ENCODE peak calls at places on chromosomes 16 and 17, in five cellular contexts. One of them, this sample, is unnamed.

GRCh38 chr17:67221062-67221998 is 23.7 kb downstream of the HELZ start:
- DNase-seq in IMR-90: peak; percentile 33
- DNase-seq in esophagus squamous epithelium: no peak
- DNase-seq in effector memory CD4-positive, alpha-beta T cell: no peak
- DNase-seq in PC-9: no peak
- DNase-seq in this sample: peak; percentile 41

GRCh38 chr16:86398622-86399021 is 111.7 kb upstream of the FOXF1 start:
- DNase-seq in IMR-90: peak; percentile 94
- DNase-seq in effector memory CD4-positive, alpha-beta T cell: no peak
- DNase-seq in esophagus squamous epithelium: no peak
- DNase-seq in PC-9: no peak
- DNase-seq in this sample: no peak

GRCh38 chr17:43909537-43910231 is 2.3 kb upstream of the MPP2 start:
- DNase-seq in esophagus squamous epithelium: no peak
- DNase-seq in PC-9: no peak
- DNase-seq in effector memory CD4-positive, alpha-beta T cell: no peak
- DNase-seq in IMR-90: no peak
- DNase-seq in this sample: no peak

GRCh38 chr17:2712300-2713043 is 908 bp upstream of the CLUH start:
- DNase-seq in IMR-90: no peak
- DNase-seq in esophagus squamous epithelium: no peak
- DNase-seq in effector memory CD4-positive, alpha-beta T cell: no peak
- DNase-seq in PC-9: no peak
- DNase-seq in this sample: no peak

GRCh38 chr17:1820518-1821252 is 9.0 kb downstream of the SMYD4 start:
- DNase-seq in PC-9: no peak
- DNase-seq in effector memory CD4-positive, alpha-beta T cell: no peak
- DNase-seq in esophagus squamous epithelium: no peak
- DNase-seq in IMR-90: no peak
- DNase-seq in this sample: no peak

GRCh38 chr17:17127156-17127555 is 79.0 kb downstream of the PLD6 start:
- DNase-seq in esophagus squamous epithelium: no peak
- DNase-seq in PC-9: no peak
- DNase-seq in IMR-90: no peak
- DNase-seq in effector memory CD4-positive, alpha-beta T cell: no peak
- DNase-seq in this sample: no peak

GRCh38 chr16:12133738-12134137 is 157.2 kb downstream of the SNX29 start:
- DNase-seq in PC-9: no peak
- DNase-seq in effector memory CD4-positive, alpha-beta T cell: no peak
- DNase-seq in esophagus squamous epithelium: no peak
- DNase-seq in IMR-90: peak; percentile 32
- DNase-seq in this sample: no peak

GRCh38 chr16:17743578-17743977 is 272.8 kb upstream of the XYLT1 start:
- DNase-seq in esophagus squamous epithelium: no peak
- DNase-seq in PC-9: no peak
- DNase-seq in IMR-90: no peak
- DNase-seq in effector memory CD4-positive, alpha-beta T cell: no peak
- DNase-seq in this sample: no peak

GRCh38 chr16:71927383-71927782 is 32.1 kb downstream of the IST1 start:
- DNase-seq in IMR-90: peak; percentile 90
- DNase-seq in effector memory CD4-positive, alpha-beta T cell: no peak
- DNase-seq in PC-9: peak; percentile 71
- DNase-seq in esophagus squamous epithelium: no peak
- DNase-seq in this sample: peak; percentile 74

GRCh38 chr17:43772877-43773648 is 5.7 kb downstream of the DUSP3 start:
- DNase-seq in IMR-90: no peak
- DNase-seq in effector memory CD4-positive, alpha-beta T cell: no peak
- DNase-seq in esophagus squamous epithelium: no peak
- DNase-seq in PC-9: no peak
- DNase-seq in this sample: no peak

GRCh38 chr16:84806256-84806889 is 13.4 kb upstream of the CRISPLD2 start:
- DNase-seq in IMR-90: peak; percentile 95
- DNase-seq in PC-9: peak; percentile 86
- DNase-seq in esophagus squamous epithelium: no peak
- DNase-seq in effector memory CD4-positive, alpha-beta T cell: no peak
- DNase-seq in this sample: peak; percentile 78

GRCh38 chr17:80474933-80475915 is 1.2 kb downstream of the NPTX1 start:
- DNase-seq in PC-9: no peak
- DNase-seq in esophagus squamous epithelium: no peak
- DNase-seq in IMR-90: no peak
- DNase-seq in effector memory CD4-positive, alpha-beta T cell: no peak
- DNase-seq in this sample: no peak

GRCh38 chr16:66278111-66278531 is 88.4 kb upstream of the CDH5 start:
- DNase-seq in esophagus squamous epithelium: no peak
- DNase-seq in IMR-90: no peak
- DNase-seq in effector memory CD4-positive, alpha-beta T cell: no peak
- DNase-seq in PC-9: peak; percentile 98
- DNase-seq in this sample: peak; percentile 75

GRCh38 chr17:19757536-19758180 is 9.6 kb upstream of the ALDH3A1 start:
- DNase-seq in IMR-90: no peak
- DNase-seq in esophagus squamous epithelium: no peak
- DNase-seq in effector memory CD4-positive, alpha-beta T cell: no peak
- DNase-seq in PC-9: no peak
- DNase-seq in this sample: no peak

GRCh38 chr17:5110816-5111215 is 862 bp downstream of the ZNF232 start:
- DNase-seq in PC-9: no peak
- DNase-seq in effector memory CD4-positive, alpha-beta T cell: no peak
- DNase-seq in esophagus squamous epithelium: no peak
- DNase-seq in IMR-90: no peak
- DNase-seq in this sample: no peak

GRCh38 chr16:83943516-83944050 is 9.5 kb upstream of the OSGIN1 start:
- DNase-seq in PC-9: no peak
- DNase-seq in esophagus squamous epithelium: no peak
- DNase-seq in IMR-90: no peak
- DNase-seq in effector memory CD4-positive, alpha-beta T cell: no peak
- DNase-seq in this sample: no peak

GRCh38 chr17:732788-733720 is 658 bp downstream of the TLCD3A start:
- DNase-seq in PC-9: peak; percentile 47
- DNase-seq in IMR-90: peak; percentile 37
- DNase-seq in esophagus squamous epithelium: no peak
- DNase-seq in effector memory CD4-positive, alpha-beta T cell: no peak
- DNase-seq in this sample: no peak

GRCh38 chr16:50880926-50881325 is 139.0 kb downstream of the CYLD start:
- DNase-seq in IMR-90: no peak
- DNase-seq in esophagus squamous epithelium: no peak
- DNase-seq in PC-9: no peak
- DNase-seq in effector memory CD4-positive, alpha-beta T cell: no peak
- DNase-seq in this sample: no peak

GRCh38 chr16:68985855-68986254 is 119.6 kb upstream of the HAS3 start:
- DNase-seq in IMR-90: peak; percentile 94
- DNase-seq in esophagus squamous epithelium: no peak
- DNase-seq in PC-9: no peak
- DNase-seq in effector memory CD4-positive, alpha-beta T cell: no peak
- DNase-seq in this sample: peak; percentile 88

GRCh38 chr16:425740-426114 is 278 bp downstream of the RAB11FIP3 start:
- DNase-seq in PC-9: no peak
- DNase-seq in esophagus squamous epithelium: no peak
- DNase-seq in effector memory CD4-positive, alpha-beta T cell: no peak
- DNase-seq in IMR-90: no peak
- DNase-seq in this sample: peak; percentile 19

GRCh38 chr16:425082-425718 is at the start of gene RAB11FIP3:
- DNase-seq in PC-9: peak; percentile 57
- DNase-seq in IMR-90: peak; percentile 77
- DNase-seq in esophagus squamous epithelium: no peak
- DNase-seq in effector memory CD4-positive, alpha-beta T cell: peak; percentile 75
- DNase-seq in this sample: peak; percentile 80

GRCh38 chr16:426115-426905 is 861 bp downstream of the RAB11FIP3 start:
- DNase-seq in PC-9: no peak
- DNase-seq in effector memory CD4-positive, alpha-beta T cell: no peak
- DNase-seq in IMR-90: no peak
- DNase-seq in esophagus squamous epithelium: no peak
- DNase-seq in this sample: peak; percentile 19

GRCh38 chr16:426906-427249 is 1.4 kb downstream of the RAB11FIP3 start:
- DNase-seq in IMR-90: no peak
- DNase-seq in esophagus squamous epithelium: no peak
- DNase-seq in PC-9: no peak
- DNase-seq in effector memory CD4-positive, alpha-beta T cell: no peak
- DNase-seq in this sample: no peak

DNA sequence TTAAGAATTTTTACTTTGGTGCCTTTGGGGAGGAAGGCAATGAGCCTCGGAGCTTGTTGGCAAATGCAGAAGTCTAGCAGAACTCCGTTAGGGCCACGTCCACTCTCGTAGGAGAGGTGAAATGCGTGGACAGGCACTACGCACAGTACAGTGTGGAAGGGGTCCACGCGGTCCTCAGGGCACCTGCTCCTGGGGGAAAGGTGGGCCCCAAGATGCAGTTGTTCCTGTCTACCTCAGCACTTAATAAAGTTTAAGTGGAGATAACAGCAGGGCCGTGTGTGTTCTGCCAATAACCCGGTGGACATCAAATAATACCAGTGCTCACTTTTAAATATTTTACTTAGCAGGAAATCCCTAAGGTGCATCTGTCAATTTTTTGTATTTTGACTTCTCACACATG is 1.8 kb downstream of the RAB11FIP3 start:
- DNase-seq in effector memory CD4-positive, alpha-beta T cell: no peak
- DNase-seq in PC-9: no peak
- DNase-seq in IMR-90: no peak
- DNase-seq in esophagus squamous epithelium: no peak
- DNase-seq in this sample: no peak
- H3K27ac ChIP-seq in effector memory CD4-positive, alpha-beta T cell: no peak overlapping the region
- H3K27ac ChIP-seq in PC-9: no peak overlapping the region
- H3K27ac ChIP-seq in IMR-90: no peak overlapping the region
- H3K27ac ChIP-seq in esophagus squamous epithelium: no peak overlapping the region
- H3K27ac ChIP-seq in this sample: peak overlapping the region; percentile 100

GRCh38 chr16:10561001-10561400 is 19.4 kb downstream of the EMP2 start:
- DNase-seq in esophagus squamous epithelium: no peak
- DNase-seq in PC-9: no peak
- DNase-seq in IMR-90: no peak
- DNase-seq in effector memory CD4-positive, alpha-beta T cell: no peak
- DNase-seq in this sample: no peak

GRCh38 chr16:10558305-10558704 is 22.1 kb downstream of the EMP2 start:
- DNase-seq in esophagus squamous epithelium: no peak
- DNase-seq in effector memory CD4-positive, alpha-beta T cell: no peak
- DNase-seq in PC-9: peak; percentile 51
- DNase-seq in IMR-90: no peak
- DNase-seq in this sample: no peak

GRCh38 chr16:10557750-10558149 is 22.6 kb downstream of the EMP2 start:
- DNase-seq in IMR-90: no peak
- DNase-seq in effector memory CD4-positive, alpha-beta T cell: no peak
- DNase-seq in esophagus squamous epithelium: no peak
- DNase-seq in PC-9: no peak
- DNase-seq in this sample: no peak

GRCh38 chr16:10561425-10561824 is 19.0 kb downstream of the EMP2 start:
- DNase-seq in esophagus squamous epithelium: no peak
- DNase-seq in effector memory CD4-positive, alpha-beta T cell: no peak
- DNase-seq in PC-9: no peak
- DNase-seq in IMR-90: no peak
- DNase-seq in this sample: no peak

DNA sequence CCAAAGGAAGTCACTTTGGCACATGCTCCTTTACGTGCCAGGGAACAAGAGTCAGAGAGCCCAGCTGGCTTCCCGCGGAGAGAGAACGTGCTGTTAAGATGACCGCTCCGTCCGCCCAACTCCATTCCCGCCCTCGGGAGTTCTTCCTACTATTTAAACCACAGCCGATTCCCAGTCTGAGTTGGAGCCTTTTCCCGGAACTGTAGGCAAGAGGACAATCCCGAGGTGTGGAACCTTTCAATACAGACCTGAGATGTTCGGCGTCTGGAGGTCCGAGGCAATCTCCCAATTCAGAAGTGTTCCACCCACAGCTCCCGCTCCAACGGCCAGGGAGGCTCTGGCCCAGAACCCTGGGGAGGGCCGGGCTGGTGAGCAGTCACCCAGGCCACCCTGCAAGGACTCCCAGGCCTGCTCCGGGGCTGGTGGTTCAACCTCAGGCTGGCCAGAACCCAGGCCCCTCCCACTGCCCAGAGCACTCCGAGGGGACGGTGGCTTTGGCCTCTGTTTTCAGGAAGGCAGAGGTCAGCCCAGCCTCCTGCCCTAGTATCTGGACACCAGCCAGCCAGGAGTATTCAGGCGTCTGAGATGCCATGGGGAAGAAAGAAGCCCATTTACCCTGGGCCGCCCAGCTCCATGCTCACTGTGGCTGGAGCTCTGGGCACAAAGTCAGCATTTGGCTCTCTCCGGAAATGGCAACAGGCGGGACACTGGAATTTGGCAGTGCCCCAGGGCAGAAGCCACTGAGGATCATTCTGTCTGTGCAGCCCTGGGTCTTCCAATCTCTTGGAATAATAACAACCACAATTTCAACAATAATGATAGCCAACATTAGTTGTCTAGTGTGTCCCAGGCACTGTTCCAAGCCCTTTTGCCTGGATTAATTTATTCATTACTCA is 21.4 kb downstream of the EMP2 start:
- DNase-seq in esophagus squamous epithelium: no peak
- DNase-seq in PC-9: peak; percentile 86
- DNase-seq in IMR-90: no peak
- DNase-seq in effector memory CD4-positive, alpha-beta T cell: no peak
- DNase-seq in this sample: no peak
- H3K27ac ChIP-seq in esophagus squamous epithelium: peak overlapping the region; percentile 81
- H3K27ac ChIP-seq in PC-9: peak overlapping the region; percentile 78
- H3K27ac ChIP-seq in IMR-90: no peak overlapping the region
- H3K27ac ChIP-seq in effector memory CD4-positive, alpha-beta T cell: no peak overlapping the region
- H3K27ac ChIP-seq in this sample: peak overlapping the region; percentile 38

DNA sequence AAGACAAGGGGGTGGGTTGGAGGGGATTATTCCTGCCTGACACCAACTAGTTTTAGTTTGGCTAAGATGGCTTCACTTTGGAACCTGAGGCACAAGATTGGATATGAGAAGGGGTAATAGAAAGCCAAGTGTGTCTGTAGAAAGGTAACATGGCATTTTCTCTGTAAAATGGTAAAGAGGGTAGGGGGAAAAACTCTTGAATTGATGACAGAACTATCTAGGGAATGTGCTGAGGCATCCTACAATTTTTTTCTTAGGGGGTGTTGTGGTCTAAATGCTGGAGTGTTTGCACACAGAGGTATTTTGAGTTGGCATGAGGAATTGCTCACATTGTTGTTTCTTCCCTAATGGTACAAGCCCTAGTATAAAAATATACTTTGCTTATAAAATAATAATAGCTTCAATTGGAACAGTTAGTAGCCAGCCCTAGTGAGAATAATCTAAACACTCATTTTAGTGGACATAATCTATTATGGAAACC is 25.8 kb downstream of the YPEL2 start:
- DNase-seq in PC-9: no peak
- DNase-seq in effector memory CD4-positive, alpha-beta T cell: no peak
- DNase-seq in esophagus squamous epithelium: no peak
- DNase-seq in IMR-90: no peak
- DNase-seq in this sample: no peak
- H3K27ac ChIP-seq in PC-9: no peak overlapping the region
- H3K27ac ChIP-seq in effector memory CD4-positive, alpha-beta T cell: no peak overlapping the region
- H3K27ac ChIP-seq in esophagus squamous epithelium: no peak overlapping the region
- H3K27ac ChIP-seq in IMR-90: no peak overlapping the region
- H3K27ac ChIP-seq in this sample: no peak overlapping the region

GRCh38 chr17:50472286-50472685 is 3.6 kb upstream of the CHAD start:
- DNase-seq in esophagus squamous epithelium: no peak
- DNase-seq in PC-9: no peak
- DNase-seq in effector memory CD4-positive, alpha-beta T cell: no peak
- DNase-seq in IMR-90: no peak
- DNase-seq in this sample: no peak

GRCh38 chr17:50469005-50469605 is 425 bp upstream of the CHAD start:
- DNase-seq in effector memory CD4-positive, alpha-beta T cell: no peak
- DNase-seq in esophagus squamous epithelium: no peak
- DNase-seq in IMR-90: no peak
- DNase-seq in PC-9: no peak
- DNase-seq in this sample: no peak

GRCh38 chr17:50469671-50470305 is 1.1 kb upstream of the CHAD start:
- DNase-seq in effector memory CD4-positive, alpha-beta T cell: no peak
- DNase-seq in PC-9: no peak
- DNase-seq in IMR-90: no peak
- DNase-seq in esophagus squamous epithelium: no peak
- DNase-seq in this sample: no peak

GRCh38 chr17:50471009-50471905 is 2.6 kb upstream of the CHAD start:
- DNase-seq in IMR-90: no peak
- DNase-seq in PC-9: no peak
- DNase-seq in effector memory CD4-positive, alpha-beta T cell: no peak
- DNase-seq in esophagus squamous epithelium: no peak
- DNase-seq in this sample: no peak

GRCh38 chr17:50470451-50470850 is 1.8 kb upstream of the CHAD start:
- DNase-seq in esophagus squamous epithelium: no peak
- DNase-seq in IMR-90: no peak
- DNase-seq in effector memory CD4-positive, alpha-beta T cell: no peak
- DNase-seq in PC-9: no peak
- DNase-seq in this sample: no peak
- H3K27ac ChIP-seq in esophagus squamous epithelium: no peak overlapping the region
- H3K27ac ChIP-seq in IMR-90: no peak overlapping the region
- H3K27ac ChIP-seq in effector memory CD4-positive, alpha-beta T cell: no peak overlapping the region
- H3K27ac ChIP-seq in PC-9: no peak overlapping the region
- H3K27ac ChIP-seq in this sample: no peak overlapping the region

This sample was measured in RWPE1.